ENCODE peak calls at places on chromosome 2, in four cellular contexts. D, C, J and Q are unnamed samples. For H3K4me1, the result is how much of the 10 kb centered on the place peaks cover.

GRCh38 chr2:46416280-46416679 is 63.1 kb upstream of the TMEM247 start:
- DNase-seq in D (no peak), C (no peak), J (no peak), Q (no peak)

GRCh38 chr2:64311948-64312621 is 141.9 kb upstream of the LGALSL start:
- DNase-seq in C (peak), J (peak), D (peak), Q (peak)

GRCh38 chr2:11056614-11057013 is 98.7 kb upstream of the SLC66A3 start:
- DNase-seq in C (no peak), D (peak), J (no peak), Q (no peak)

GRCh38 chr2:214367171-214367570 is 43.7 kb upstream of the VWC2L start:
- DNase-seq in J (no peak), C (no peak), D (no peak), Q (no peak)

GRCh38 chr2:231355802-231356473 is 39.6 kb upstream of the B3GNT7 start:
- DNase-seq in C (no peak), D (peak), J (no peak), Q (no peak)

GRCh38 chr2:183248866-183249567 is 124.8 kb downstream of the NUP35 start:
- DNase-seq in J (no peak), C (peak), D (no peak), Q (no peak)

GRCh38 chr2:161956751-161957150 is 117.3 kb downstream of the DPP4 start:
- DNase-seq in C (no peak), D (no peak), J (no peak), Q (no peak)

GRCh38 chr2:76870581-76870980 is 651.6 kb downstream of the LRRTM4 start:
- DNase-seq in C (no peak), D (no peak), J (no peak), Q (no peak)

GRCh38 chr2:199973703-199974102 is 18.3 kb downstream of the MAIP1 start:
- DNase-seq in D (no peak), J (no peak), C (peak), Q (no peak)

DNA sequence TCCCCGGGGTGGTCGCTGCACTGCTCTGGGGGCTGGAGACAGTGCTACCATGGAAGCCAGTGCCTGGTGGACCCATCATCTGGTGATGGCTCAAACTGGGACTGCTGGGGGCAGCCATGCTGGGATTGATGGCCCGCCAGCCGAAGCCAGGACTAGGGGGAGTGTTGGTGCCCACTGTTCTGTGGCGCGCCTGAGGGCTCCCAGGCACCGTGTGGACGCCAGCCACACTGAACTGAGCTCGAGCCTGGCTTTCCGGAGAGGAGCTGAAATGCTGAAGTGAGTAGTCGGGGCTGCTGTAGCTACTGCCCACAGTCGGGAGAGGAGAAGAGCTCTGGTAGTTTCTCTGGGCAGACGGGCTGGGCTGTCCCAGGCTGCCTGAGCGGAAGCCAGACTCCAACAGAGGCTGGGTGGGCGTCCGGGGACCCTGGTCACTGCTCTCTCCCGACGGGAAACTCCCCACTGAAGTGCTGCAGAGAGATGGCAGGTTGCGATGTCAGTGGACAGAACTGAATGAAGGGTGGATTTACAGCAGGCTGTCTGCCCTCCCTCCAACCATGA is 184.4 kb downstream of the TNS1 start:
- DNase-seq in C (no peak), D (no peak), J (peak), Q (no peak)
- H3K4me1 ChIP-seq in C (under half), D (under half), J (half or more), Q (half or more)

DNA sequence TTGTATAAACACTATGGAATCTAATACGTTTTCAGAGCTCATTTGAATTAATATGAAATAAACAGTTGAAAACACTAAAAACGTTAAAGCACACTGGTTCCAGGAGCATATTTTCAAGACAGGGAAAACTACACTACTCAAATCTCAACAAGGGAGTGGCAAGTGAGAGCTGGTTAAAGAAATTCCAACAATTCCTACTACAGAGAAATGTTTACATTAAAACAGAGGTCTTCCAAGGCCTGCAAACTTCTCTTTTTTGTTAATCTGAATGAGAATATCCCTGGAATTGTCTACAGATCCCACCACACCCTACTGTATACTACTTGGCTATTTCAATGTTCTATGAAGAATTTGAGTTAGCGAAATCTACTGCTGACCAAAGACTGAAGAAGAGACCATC is 231.5 kb downstream of the ZEB2 start:
- DNase-seq in J (no peak), D (no peak), C (no peak), Q (no peak)
- H3K4me1 ChIP-seq in J (under half), D (under half), C (under half), Q (under half)

GRCh38 chr2:88622307-88622706 is 5.0 kb downstream of the EIF2AK3 start:
- DNase-seq in C (no peak), D (no peak), J (no peak), Q (no peak)
- H3K4me1 ChIP-seq in C (under half), D (under half), J (under half), Q (half or more)

GRCh38 chr2:43127208-43127940 is 99.0 kb downstream of the ZFP36L2 start:
- DNase-seq in D (peak), J (peak), C (peak), Q (peak)

GRCh38 chr2:43130548-43130875 is 95.9 kb downstream of the ZFP36L2 start:
- DNase-seq in D (no peak), C (no peak), J (no peak), Q (no peak)

GRCh38 chr2:43127941-43128561 is 98.4 kb downstream of the ZFP36L2 start:
- DNase-seq in D (no peak), J (no peak), C (no peak), Q (no peak)

GRCh38 chr2:43129676-43130547 is 96.5 kb downstream of the ZFP36L2 start:
- DNase-seq in C (no peak), D (no peak), J (peak), Q (peak)

GRCh38 chr2:43129254-43129653 is 97.2 kb downstream of the ZFP36L2 start:
- DNase-seq in C (no peak), J (no peak), D (no peak), Q (no peak)
- H3K4me1 ChIP-seq in C (under half), J (half or more), D (under half), Q (under half)

GRCh38 chr2:68768951-68769350 is 34.3 kb downstream of the ARHGAP25 start:
- DNase-seq in D (no peak), C (no peak), J (no peak), Q (no peak)
- H3K4me1 ChIP-seq in D (under half), C (under half), J (half or more), Q (under half)